ENCODE peak calls at places on chromosomes 5 and 9, in five cellular contexts. T is NCI-H1092 treated with DMSO at 0.1 percent for 48 hours; X is lower leg skin; J is CD4-positive, alpha-beta T cell; R is M059J. F is an unnamed sample.

GRCh38 chr5:10387690-10388089 is 34.2 kb downstream of the MARCHF6 start:
- DNase-seq in T (no peak), X (no peak), J (no peak), R (peak), F (peak)

GRCh38 chr9:121242219-121242954 is 25.6 kb upstream of the GSN start:
- DNase-seq in T (no peak), X (no peak), J (no peak), R (peak), F (peak)

GRCh38 chr5:157487358-157487757 is 27.3 kb downstream of the NIPAL4 start:
- DNase-seq in T (no peak), X (no peak), J (no peak), R (no peak), F (no peak)

GRCh38 chr5:56479126-56479525 is 246.0 kb upstream of the ANKRD55 start:
- DNase-seq in T (no peak), X (no peak), J (no peak), R (no peak), F (no peak)

GRCh38 chr5:82593481-82593880 is 315.3 kb upstream of the RPS23 start:
- DNase-seq in T (no peak), X (no peak), J (no peak), R (peak), F (no peak)

GRCh38 chr5:135233477-135233876 is 165.6 kb downstream of the MACROH2A1 start:
- DNase-seq in T (no peak), X (no peak), J (no peak), R (no peak), F (no peak)

GRCh38 chr5:6311568-6312501 is 66.5 kb downstream of the MED10 start:
- DNase-seq in T (no peak), X (no peak), J (no peak), R (no peak), F (no peak)

GRCh38 chr5:176881816-176882565 is 17.2 kb downstream of the HK3 start:
- DNase-seq in T (no peak), X (no peak), J (no peak), R (no peak), F (no peak)

GRCh38 chr5:154756203-154756870 is 1.2 kb downstream of the LARP1 start:
- DNase-seq in T (peak), X (peak), J (peak), R (peak), F (peak)

GRCh38 chr5:157166164-157166493 is at the start of gene GARIN3:
- DNase-seq in T (no peak), X (no peak), J (no peak), R (no peak), F (no peak)

GRCh38 chr5:73170522-73170921 is 2.5 kb upstream of the TMEM174 start:
- DNase-seq in T (no peak), X (no peak), J (no peak), R (no peak), F (peak)

GRCh38 chr9:134307223-134307600 is 19.0 kb upstream of the RXRA start:
- DNase-seq in T (no peak), X (no peak), J (no peak), R (no peak), F (no peak)

GRCh38 chr5:39080597-39081204 is 6.5 kb upstream of the RICTOR start:
- DNase-seq in T (peak), X (no peak), J (peak), R (peak), F (peak)

GRCh38 chr5:161546463-161547301 is at the start of gene GABRB2:
- DNase-seq in T (peak), X (no peak), J (no peak), R (peak), F (no peak)

GRCh38 chr5:82664711-82665110 is 386.6 kb upstream of the RPS23 start:
- DNase-seq in T (peak), X (no peak), J (no peak), R (no peak), F (no peak)

GRCh38 chr9:93238953-93239352 is 55.0 kb downstream of the WNK2 start:
- DNase-seq in T (no peak), X (no peak), J (no peak), R (no peak), F (no peak)

GRCh38 chr5:93479982-93480509 is 101.0 kb downstream of the NR2F1-AS1 start:
- DNase-seq in T (no peak), X (no peak), J (no peak), R (no peak), F (no peak)

GRCh38 chr5:164832545-164832944 is 1327.1 kb downstream of the MAT2B start:
- DNase-seq in T (no peak), X (no peak), J (no peak), R (no peak), F (no peak)

GRCh38 chr5:100992354-100992753 is 89.3 kb upstream of the ST8SIA4 start:
- DNase-seq in T (no peak), X (no peak), J (no peak), R (no peak), F (no peak)

GRCh38 chr5:40960027-40960426 is 50.7 kb downstream of the C7 start:
- DNase-seq in T (no peak), X (no peak), J (no peak), R (peak), F (peak)

GRCh38 chr5:141182248-141182647 is at the start of gene PCDHB16:
- DNase-seq in T (peak), X (no peak), J (no peak), R (peak), F (peak)

GRCh38 chr5:61084658-61085057 is 77.6 kb downstream of the SMIM15 start:
- DNase-seq in T (no peak), X (no peak), J (no peak), R (no peak), F (no peak)

GRCh38 chr5:140630296-140630695 is 2.7 kb downstream of the CD14 start:
- DNase-seq in T (no peak), X (no peak), J (no peak), R (peak), F (peak)

GRCh38 chr5:129541648-129542251 is 81.7 kb downstream of the ADAMTS19 start:
- DNase-seq in T (no peak), X (no peak), J (no peak), R (peak), F (peak)

GRCh38 chr9:86764230-86765039 is 182.9 kb downstream of the GAS1 start:
- DNase-seq in T (no peak), X (no peak), J (no peak), R (no peak), F (no peak)

GRCh38 chr5:71887680-71888079 is 168.6 kb downstream of the CARTPT start:
- DNase-seq in T (no peak), X (no peak), J (no peak), R (peak), F (peak)

GRCh38 chr9:110256392-110257096 is at the start of gene TXN:
- DNase-seq in T (peak), X (peak), J (peak), R (peak), F (peak)

GRCh38 chr5:153601377-153601776 is 110.9 kb downstream of the GRIA1 start:
- DNase-seq in T (no peak), X (no peak), J (no peak), R (no peak), F (no peak)

GRCh38 chr5:43066231-43066798 is 26.2 kb upstream of the ANXA2R start:
- DNase-seq in T (peak), X (peak), J (peak), R (peak), F (peak)

GRCh38 chr9:1173211-1173610 is 123.1 kb downstream of the DMRT2 start:
- DNase-seq in T (no peak), X (no peak), J (no peak), R (peak), F (no peak)

GRCh38 chr5:125228358-125228757 is 481.9 kb upstream of the ZNF608 start:
- DNase-seq in T (no peak), X (no peak), J (no peak), R (no peak), F (no peak)

GRCh38 chr9:101792475-101792874 is 54.0 kb upstream of the GRIN3A start:
- DNase-seq in T (no peak), X (no peak), J (no peak), R (no peak), F (no peak)

GRCh38 chr9:27925815-27926214 is 352.5 kb upstream of the C9orf72 start:
- DNase-seq in T (peak), X (no peak), J (no peak), R (no peak), F (no peak)

GRCh38 chr5:132264546-132265335 is 7.2 kb downstream of the PDLIM4 start:
- DNase-seq in T (no peak), X (peak), J (no peak), R (no peak), F (no peak)